ENCODE peak calls at places on chromosomes 13 and 19, in five cellular contexts. D, C, F, Y and E are unnamed samples.
A peak's percentile ranks its signal among the peaks of the same experiment; 100 is the strongest.

GRCh38 chr13:40269086-40269485 is 397.4 kb downstream of the FOXO1 start:
- DNase-seq in Y (peak; percentile 17), F (no peak), C (no peak), D (no peak), E (no peak)

GRCh38 chr13:27954406-27954851 is 14.7 kb downstream of the CDX2 start:
- DNase-seq in Y (peak; percentile 31), F (peak; percentile 42), D (peak; percentile 51), C (no peak), E (no peak)

GRCh38 chr13:48636550-48636949 is 17.2 kb upstream of the CYSLTR2 start:
- DNase-seq in Y (peak; percentile 44), C (no peak), F (no peak), D (no peak), E (no peak)

GRCh38 chr13:94480672-94481145 is 1.2 kb upstream of the DCT start:
- DNase-seq in C (no peak), Y (peak; percentile 86), F (no peak), D (no peak), E (no peak)

GRCh38 chr13:33180009-33180804 is 105.3 kb downstream of the STARD13 start:
- DNase-seq in Y (peak; percentile 31), C (no peak), F (no peak), D (no peak), E (no peak)

GRCh38 chr13:50526771-50527567 is 316.5 kb downstream of the DLEU7 start:
- DNase-seq in F (no peak), D (no peak), Y (no peak), C (no peak), E (no peak)

GRCh38 chr19:46927893-46928292 is 67.1 kb downstream of the ARHGAP35 start:
- DNase-seq in Y (no peak), C (no peak), D (no peak), F (no peak), E (no peak)

GRCh38 chr19:48644839-48645651 is 942 bp downstream of the CA11 start:
- DNase-seq in Y (peak; percentile 64), F (peak; percentile 75), C (peak; percentile 53), D (peak; percentile 72), E (peak; percentile 94)

GRCh38 chr13:98504371-98504963 is 72.4 kb downstream of the STK24 start:
- DNase-seq in D (no peak), C (no peak), Y (no peak), F (no peak), E (no peak)

GRCh38 chr19:37778613-37779138 is 710 bp downstream of the ZNF573 start:
- DNase-seq in C (no peak), F (no peak), Y (peak; percentile 13), D (no peak), E (peak; percentile 0)